ENCODE peak calls at places on chromosomes 7 and 10, in nine cellular contexts. E is choroid plexus epithelial cell, Z is uterus, K is Caco-2, I is fibroblast of the aortic adventitia, R is mucosa of descending colon, Y is AG04450, M is cardiac muscle cell, O is retinal pigment epithelial cell. Q is an unnamed sample.

GRCh38 chr10:122459586-122460273 is 1.6 kb upstream of the HTRA1 start:
- DNase-seq in E (peak), Z (no peak), K (no peak), I (peak), R (no peak), Y (no peak), M (no peak), O (no peak), Q (no peak)

GRCh38 chr10:5043716-5044115 is 40.1 kb upstream of the AKR1C2 start:
- DNase-seq in E (peak), Z (no peak), K (no peak), I (peak), R (peak), Y (no peak), M (no peak), O (no peak), Q (no peak)

GRCh38 chr7:154231732-154232131 is 179.5 kb downstream of the DPP6 start:
- DNase-seq in E (no peak), Z (no peak), K (peak), I (no peak), R (no peak), Y (no peak), M (peak), O (no peak), Q (no peak)

GRCh38 chr10:101643546-101643945 is 51.4 kb downstream of the FBXW4 start:
- DNase-seq in E (no peak), Z (no peak), K (no peak), I (no peak), R (no peak), Y (no peak), M (no peak), O (no peak), Q (no peak)

GRCh38 chr7:157278791-157279678 is 57.8 kb upstream of the DNAJB6 start:
- DNase-seq in E (no peak), Z (no peak), K (peak), I (peak), R (peak), Y (no peak), M (no peak), O (no peak), Q (peak)

GRCh38 chr7:49174396-49174795 is 250.0 kb downstream of the CDC14C start:
- DNase-seq in E (no peak), Z (no peak), K (no peak), I (no peak), R (no peak), Y (no peak), M (no peak), O (no peak), Q (no peak)

GRCh38 chr10:81018898-81019890 is 481.5 kb downstream of the SH2D4B start:
- DNase-seq in E (peak), Z (no peak), K (peak), I (peak), R (no peak), Y (no peak), M (peak), O (no peak), Q (peak)

GRCh38 chr10:126405239-126405785 is 17.0 kb upstream of the ADAM12 start:
- DNase-seq in E (peak), Z (no peak), K (no peak), I (no peak), R (no peak), Y (no peak), M (no peak), O (no peak), Q (peak)

GRCh38 chr10:109203616-109204375 is 719.5 kb downstream of the XPNPEP1 start:
- DNase-seq in E (no peak), Z (no peak), K (no peak), I (peak), R (no peak), Y (no peak), M (no peak), O (peak), Q (peak)

GRCh38 chr10:124602646-124603365 is 141.2 kb downstream of the LHPP start:
- DNase-seq in E (no peak), Z (no peak), K (no peak), I (no peak), R (peak), Y (no peak), M (no peak), O (no peak), Q (no peak)

GRCh38 chr7:17991866-17992648 is 35.6 kb downstream of the PRPS1L1 start:
- DNase-seq in E (peak), Z (no peak), K (no peak), I (peak), R (peak), Y (no peak), M (peak), O (no peak), Q (no peak)

GRCh38 chr7:6501586-6502564 is 49.4 kb downstream of the GRID2IP start:
- DNase-seq in E (no peak), Z (no peak), K (no peak), I (no peak), R (no peak), Y (no peak), M (no peak), O (no peak), Q (no peak)

GRCh38 chr7:6505685-6506559 is 45.3 kb downstream of the GRID2IP start:
- DNase-seq in E (no peak), Z (no peak), K (no peak), I (no peak), R (no peak), Y (no peak), M (no peak), O (no peak), Q (peak)

GRCh38 chr7:6500691-6501090 is 50.6 kb downstream of the GRID2IP start:
- DNase-seq in E (no peak), Z (no peak), K (no peak), I (no peak), R (no peak), Y (no peak), M (no peak), O (no peak), Q (no peak)

GRCh38 chr7:6497994-6498393 is 50.2 kb upstream of the DAGLB start:
- DNase-seq in E (no peak), Z (no peak), K (no peak), I (no peak), R (no peak), Y (no peak), M (no peak), O (no peak), Q (no peak)

GRCh38 chr7:6502886-6503285 is 48.4 kb downstream of the GRID2IP start:
- DNase-seq in E (no peak), Z (no peak), K (no peak), I (no peak), R (no peak), Y (no peak), M (no peak), O (no peak), Q (no peak)
- H3K4me3 ChIP-seq in E (no peak), Z (peak), K (peak), I (no peak), R (peak), Y (no peak), M (peak), O (no peak), Q (no peak)

GRCh38 chr7:140275069-140275961 is 98.5 kb upstream of the KDM7A start:
- DNase-seq in E (peak), Z (no peak), K (no peak), I (peak), R (no peak), Y (no peak), M (no peak), O (no peak), Q (no peak)
- H3K4me3 ChIP-seq in E (no peak), Z (no peak), K (no peak), I (no peak), R (no peak), Y (no peak), M (no peak), O (no peak), Q (no peak)

DNA sequence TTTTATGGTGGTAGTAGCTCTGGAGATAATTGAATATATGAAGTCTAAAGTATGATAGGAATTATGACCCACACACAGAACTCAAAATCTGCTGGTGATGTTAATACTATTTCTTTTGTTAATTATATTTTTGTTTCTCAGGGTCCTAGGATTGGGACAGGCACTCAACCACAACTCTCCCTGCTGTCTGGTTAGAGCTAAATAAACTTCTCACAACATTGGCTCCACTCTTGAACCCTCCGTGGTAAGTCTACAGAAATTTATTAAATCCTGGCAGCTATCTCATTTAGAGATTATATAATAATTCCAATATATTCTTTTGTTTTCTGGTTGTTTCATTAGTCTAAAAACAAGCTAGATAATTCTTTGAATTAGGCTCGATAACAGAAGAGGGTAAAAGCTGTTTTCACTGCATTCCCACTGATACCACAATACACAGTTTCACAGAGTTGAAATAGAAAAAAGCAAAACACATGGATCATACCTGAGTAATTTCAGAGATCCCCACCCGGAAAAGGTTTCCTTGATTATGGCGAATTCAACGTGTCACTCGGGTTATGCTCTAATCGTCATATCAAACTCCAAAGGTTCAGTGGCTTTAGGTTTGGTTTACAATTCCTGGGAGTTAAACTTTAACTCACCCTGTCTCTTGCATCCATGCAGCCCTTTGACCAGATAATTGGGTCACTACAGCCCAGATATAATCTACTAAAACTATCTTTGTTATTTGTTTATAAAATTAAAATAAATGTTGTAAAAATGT is at the start of gene A1CF:
- DNase-seq in E (no peak), Z (no peak), K (peak), I (no peak), R (no peak), Y (no peak), M (no peak), O (no peak), Q (no peak)
- H3K4me3 ChIP-seq in E (no peak), Z (no peak), K (peak), I (no peak), R (no peak), Y (no peak), M (no peak), O (no peak), Q (no peak)

GRCh38 chr7:133121175-133121844 is 39.4 kb upstream of the CHCHD3 start:
- DNase-seq in E (no peak), Z (no peak), K (no peak), I (no peak), R (no peak), Y (no peak), M (no peak), O (no peak), Q (peak)
- H3K4me3 ChIP-seq in E (no peak), Z (no peak), K (no peak), I (no peak), R (no peak), Y (no peak), M (no peak), O (no peak), Q (no peak)

DNA sequence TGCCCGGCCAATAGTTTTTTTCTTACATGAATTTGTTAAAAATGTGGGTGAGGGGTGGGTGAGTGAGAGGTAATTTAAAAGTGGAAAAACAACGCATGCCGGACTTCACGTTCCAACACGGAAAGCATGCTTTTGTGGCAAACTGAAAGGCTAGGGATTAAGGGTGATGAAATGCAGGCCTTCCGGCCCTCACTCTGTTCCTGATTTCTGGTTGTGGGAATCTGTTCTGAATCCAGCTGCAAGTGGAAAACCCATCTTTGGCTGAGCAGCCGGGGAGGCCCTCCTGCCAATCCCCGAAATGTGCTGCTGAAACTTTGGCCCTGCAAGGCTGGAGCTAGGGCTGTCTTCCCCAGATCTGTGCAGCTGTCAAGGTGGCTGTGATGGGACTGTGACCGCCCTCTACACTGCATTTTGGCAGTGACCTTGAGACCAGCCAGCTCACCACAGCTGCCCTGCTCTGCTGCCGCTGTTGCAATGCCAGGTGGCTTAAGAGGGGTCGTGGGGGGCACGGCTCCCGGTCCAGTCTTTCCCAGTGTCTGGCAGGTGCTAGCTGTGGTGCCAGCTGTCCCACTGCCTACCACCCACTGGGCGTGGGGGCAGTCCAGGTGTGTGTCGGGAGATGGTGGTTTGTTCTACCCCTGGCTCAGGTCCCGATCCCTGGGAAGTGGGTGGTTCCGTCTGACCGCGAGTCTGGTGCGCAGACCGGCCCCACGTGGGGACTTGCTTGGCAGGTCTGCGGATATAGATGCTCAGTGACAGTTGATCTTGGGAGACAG is 39.0 kb downstream of the TET1 start:
- DNase-seq in E (no peak), Z (peak), K (no peak), I (peak), R (peak), Y (peak), M (peak), O (no peak), Q (peak)
- H3K4me3 ChIP-seq in E (no peak), Z (peak), K (no peak), I (no peak), R (no peak), Y (peak), M (peak), O (peak), Q (peak)

Q was measured in SK-N-SH.